ENCODE peak calls at places on chromosomes 11 and 22, in six cellular contexts. M is mucosa of gallbladder, Y is lower lobe of right lung, C is AG04450, T is NCI-H187 treated with DMSO at 0.1 percent for 48 hours, E is GM19239. X is an unnamed sample.

GRCh38 chr22:34709641-34710040 is 356.3 kb upstream of the ISX start:
- DNase-seq in M (no peak), Y (no peak), C (no peak), T (no peak), E (no peak), X (no peak)

GRCh38 chr11:65654375-65655349 is 8.1 kb downstream of the RELA start:
- DNase-seq in M (no peak), Y (no peak), C (no peak), T (no peak), E (no peak), X (no peak)

GRCh38 chr11:61947486-61948210 is 2.5 kb upstream of the BEST1 start:
- DNase-seq in M (peak), Y (peak), C (no peak), T (peak), E (peak), X (peak)

GRCh38 chr11:131042711-131043110 is 126.4 kb upstream of the SNX19 start:
- DNase-seq in M (no peak), Y (no peak), C (no peak), T (no peak), E (no peak), X (no peak)

GRCh38 chr11:56855217-56855616 is 106.7 kb upstream of the OR9G4 start:
- DNase-seq in M (peak), Y (no peak), C (no peak), T (no peak), E (no peak), X (no peak)

GRCh38 chr22:46377566-46378498 is 42.3 kb downstream of the TRMU start:
- DNase-seq in M (peak), Y (peak), C (no peak), T (no peak), E (no peak), X (no peak)

GRCh38 chr22:49362393-49362792 is 465.3 kb downstream of the BRD1 start:
- DNase-seq in M (peak), Y (peak), C (no peak), T (no peak), E (no peak), X (peak)

GRCh38 chr11:77188912-77189491 is 61.0 kb downstream of the MYO7A start:
- DNase-seq in M (no peak), Y (peak), C (no peak), T (no peak), E (no peak), X (no peak)

GRCh38 chr11:118287006-118287405 is 17.5 kb upstream of the CD3E start:
- DNase-seq in M (no peak), Y (no peak), C (no peak), T (no peak), E (no peak), X (no peak)

GRCh38 chr11:2092956-2093412 is 46.2 kb downstream of the IGF2 start:
- DNase-seq in M (peak), Y (peak), C (no peak), T (no peak), E (no peak), X (no peak)

GRCh38 chr11:45167283-45167682 is 20.8 kb downstream of the PRDM11 start:
- DNase-seq in M (no peak), Y (no peak), C (no peak), T (no peak), E (no peak), X (no peak)

GRCh38 chr11:34512810-34513673 is 552 bp downstream of the ELF5 start:
- DNase-seq in M (peak), Y (peak), C (no peak), T (no peak), E (peak), X (peak)